ENCODE peak calls at places on chromosomes 3 and 15, in seven cellular contexts. One of them, this sample, is unnamed.

GRCh38 chr3:54660599-54661210 is 267.2 kb downstream of the LRTM1 start:
- DNase-seq in caudate nucleus: no peak
- DNase-seq in midbrain: no peak
- DNase-seq in NCI-H69: no peak
- DNase-seq in AG04450: no peak
- DNase-seq in H54: no peak
- DNase-seq in activated T-cell treated with anti-CD3 and anti-CD28 coated beads, Interleukin-2, amount 50 U/mL, for 1 hour: no peak
- DNase-seq in this sample: no peak

GRCh38 chr3:157088506-157089454 is 71.2 kb downstream of the CCNL1 start:
- DNase-seq in AG04450: peak; percentile 88
- DNase-seq in NCI-H69: no peak
- DNase-seq in activated T-cell treated with anti-CD3 and anti-CD28 coated beads, Interleukin-2, amount 50 U/mL, for 1 hour: peak; percentile 93
- DNase-seq in H54: peak; percentile 94
- DNase-seq in caudate nucleus: no peak
- DNase-seq in midbrain: no peak
- DNase-seq in this sample: no peak

GRCh38 chr3:46863261-46863782 is at the start of gene MYL3:
- DNase-seq in NCI-H69: no peak
- DNase-seq in midbrain: no peak
- DNase-seq in activated T-cell treated with anti-CD3 and anti-CD28 coated beads, Interleukin-2, amount 50 U/mL, for 1 hour: no peak
- DNase-seq in AG04450: no peak
- DNase-seq in H54: no peak
- DNase-seq in caudate nucleus: no peak
- DNase-seq in this sample: no peak

GRCh38 chr15:76140069-76140454 is 80.3 kb downstream of the TMEM266 start:
- DNase-seq in NCI-H69: peak; percentile 73
- DNase-seq in caudate nucleus: no peak
- DNase-seq in AG04450: no peak
- DNase-seq in activated T-cell treated with anti-CD3 and anti-CD28 coated beads, Interleukin-2, amount 50 U/mL, for 1 hour: no peak
- DNase-seq in H54: no peak
- DNase-seq in midbrain: no peak
- DNase-seq in this sample: peak; percentile 32

GRCh38 chr3:100603449-100603848 is 6.0 kb upstream of the ADGRG7 start:
- DNase-seq in midbrain: no peak
- DNase-seq in AG04450: no peak
- DNase-seq in H54: no peak
- DNase-seq in NCI-H69: peak; percentile 38
- DNase-seq in caudate nucleus: no peak
- DNase-seq in activated T-cell treated with anti-CD3 and anti-CD28 coated beads, Interleukin-2, amount 50 U/mL, for 1 hour: no peak
- DNase-seq in this sample: peak; percentile 65

GRCh38 chr15:63701365-63701764 is 104.2 kb downstream of the FBXL22 start:
- DNase-seq in H54: no peak
- DNase-seq in activated T-cell treated with anti-CD3 and anti-CD28 coated beads, Interleukin-2, amount 50 U/mL, for 1 hour: no peak
- DNase-seq in AG04450: no peak
- DNase-seq in caudate nucleus: no peak
- DNase-seq in NCI-H69: no peak
- DNase-seq in midbrain: no peak
- DNase-seq in this sample: no peak

GRCh38 chr15:75578206-75578947 is 738 bp downstream of the PTPN9 start:
- DNase-seq in caudate nucleus: no peak
- DNase-seq in H54: peak; percentile 14
- DNase-seq in midbrain: no peak
- DNase-seq in activated T-cell treated with anti-CD3 and anti-CD28 coated beads, Interleukin-2, amount 50 U/mL, for 1 hour: peak; percentile 52
- DNase-seq in NCI-H69: peak; percentile 57
- DNase-seq in AG04450: no peak
- DNase-seq in this sample: no peak

GRCh38 chr15:70267306-70267705 is 169.6 kb upstream of the TLE3 start:
- DNase-seq in NCI-H69: no peak
- DNase-seq in midbrain: no peak
- DNase-seq in caudate nucleus: no peak
- DNase-seq in H54: no peak
- DNase-seq in AG04450: no peak
- DNase-seq in activated T-cell treated with anti-CD3 and anti-CD28 coated beads, Interleukin-2, amount 50 U/mL, for 1 hour: no peak
- DNase-seq in this sample: no peak

GRCh38 chr3:127729556-127730056 is 56.9 kb downstream of the ABTB1 start:
- DNase-seq in H54: no peak
- DNase-seq in AG04450: no peak
- DNase-seq in activated T-cell treated with anti-CD3 and anti-CD28 coated beads, Interleukin-2, amount 50 U/mL, for 1 hour: no peak
- DNase-seq in midbrain: no peak
- DNase-seq in NCI-H69: no peak
- DNase-seq in caudate nucleus: no peak
- DNase-seq in this sample: peak; percentile 50

GRCh38 chr3:189714991-189715961 is 84.1 kb downstream of the TP63 start:
- DNase-seq in midbrain: no peak
- DNase-seq in activated T-cell treated with anti-CD3 and anti-CD28 coated beads, Interleukin-2, amount 50 U/mL, for 1 hour: no peak
- DNase-seq in AG04450: no peak
- DNase-seq in caudate nucleus: no peak
- DNase-seq in H54: peak; percentile 33
- DNase-seq in NCI-H69: peak; percentile 57
- DNase-seq in this sample: no peak

GRCh38 chr3:36372534-36372935 is 7.8 kb upstream of the STAC start:
- DNase-seq in AG04450: no peak
- DNase-seq in H54: no peak
- DNase-seq in caudate nucleus: no peak
- DNase-seq in midbrain: no peak
- DNase-seq in activated T-cell treated with anti-CD3 and anti-CD28 coated beads, Interleukin-2, amount 50 U/mL, for 1 hour: no peak
- DNase-seq in NCI-H69: no peak
- DNase-seq in this sample: no peak